ENCODE peak calls at places on chromosomes 1 and 21, in nine cellular contexts. One of them, this sample, is unnamed.

GRCh38 chr1:228664399-228664914 is 70.8 kb upstream of the RHOU start:
- DNase-seq in kidney tubule cell: peak
- DNase-seq in stromal cell of bone marrow: peak
- DNase-seq in fibroblast of pulmonary artery: peak
- DNase-seq in HTR-8/SVneo: peak
- DNase-seq in stimulated activated naive CD4-positive, alpha-beta T cell: peak
- DNase-seq in lung: peak
- DNase-seq in stimulated activated CD4-positive, alpha-beta T cell treated with anti-CD3 and anti-CD28 coated beads, TNF-alpha, amount 100 ng/mL, for 24 hours: peak
- DNase-seq in activated CD4-positive, alpha-beta T cell treated with anti-CD3 and anti-CD28 coated beads, Interleukin-2, amount 50 U/mL, for 24 hours: peak
- DNase-seq in this sample: peak

GRCh38 chr1:228000836-228001563 is 5.8 kb upstream of the WNT3A start:
- DNase-seq in kidney tubule cell: no peak
- DNase-seq in stromal cell of bone marrow: no peak
- DNase-seq in fibroblast of pulmonary artery: no peak
- DNase-seq in HTR-8/SVneo: no peak
- DNase-seq in stimulated activated naive CD4-positive, alpha-beta T cell: no peak
- DNase-seq in lung: no peak
- DNase-seq in stimulated activated CD4-positive, alpha-beta T cell treated with anti-CD3 and anti-CD28 coated beads, TNF-alpha, amount 100 ng/mL, for 24 hours: no peak
- DNase-seq in activated CD4-positive, alpha-beta T cell treated with anti-CD3 and anti-CD28 coated beads, Interleukin-2, amount 50 U/mL, for 24 hours: no peak
- DNase-seq in this sample: no peak

GRCh38 chr1:29309621-29310020 is 73.3 kb downstream of the PTPRU start:
- DNase-seq in kidney tubule cell: no peak
- DNase-seq in stromal cell of bone marrow: no peak
- DNase-seq in fibroblast of pulmonary artery: no peak
- DNase-seq in HTR-8/SVneo: no peak
- DNase-seq in stimulated activated naive CD4-positive, alpha-beta T cell: no peak
- DNase-seq in lung: no peak
- DNase-seq in stimulated activated CD4-positive, alpha-beta T cell treated with anti-CD3 and anti-CD28 coated beads, TNF-alpha, amount 100 ng/mL, for 24 hours: no peak
- DNase-seq in activated CD4-positive, alpha-beta T cell treated with anti-CD3 and anti-CD28 coated beads, Interleukin-2, amount 50 U/mL, for 24 hours: no peak
- DNase-seq in this sample: no peak

GRCh38 chr1:245209658-245210415 is 55.1 kb downstream of the KIF26B start:
- DNase-seq in kidney tubule cell: no peak
- DNase-seq in stromal cell of bone marrow: no peak
- DNase-seq in fibroblast of pulmonary artery: no peak
- DNase-seq in HTR-8/SVneo: no peak
- DNase-seq in stimulated activated naive CD4-positive, alpha-beta T cell: no peak
- DNase-seq in lung: no peak
- DNase-seq in stimulated activated CD4-positive, alpha-beta T cell treated with anti-CD3 and anti-CD28 coated beads, TNF-alpha, amount 100 ng/mL, for 24 hours: no peak
- DNase-seq in activated CD4-positive, alpha-beta T cell treated with anti-CD3 and anti-CD28 coated beads, Interleukin-2, amount 50 U/mL, for 24 hours: no peak
- DNase-seq in this sample: no peak

GRCh38 chr1:2819831-2820730 is 18.6 kb upstream of the TTC34 start:
- DNase-seq in kidney tubule cell: no peak
- DNase-seq in stromal cell of bone marrow: no peak
- DNase-seq in fibroblast of pulmonary artery: no peak
- DNase-seq in HTR-8/SVneo: no peak
- DNase-seq in stimulated activated naive CD4-positive, alpha-beta T cell: no peak
- DNase-seq in lung: no peak
- DNase-seq in stimulated activated CD4-positive, alpha-beta T cell treated with anti-CD3 and anti-CD28 coated beads, TNF-alpha, amount 100 ng/mL, for 24 hours: no peak
- DNase-seq in activated CD4-positive, alpha-beta T cell treated with anti-CD3 and anti-CD28 coated beads, Interleukin-2, amount 50 U/mL, for 24 hours: no peak
- DNase-seq in this sample: no peak

GRCh38 chr1:12677565-12677964 is 33.7 kb downstream of the AADACL4 start:
- DNase-seq in kidney tubule cell: no peak
- DNase-seq in stromal cell of bone marrow: no peak
- DNase-seq in fibroblast of pulmonary artery: no peak
- DNase-seq in HTR-8/SVneo: no peak
- DNase-seq in stimulated activated naive CD4-positive, alpha-beta T cell: no peak
- DNase-seq in lung: no peak
- DNase-seq in stimulated activated CD4-positive, alpha-beta T cell treated with anti-CD3 and anti-CD28 coated beads, TNF-alpha, amount 100 ng/mL, for 24 hours: no peak
- DNase-seq in activated CD4-positive, alpha-beta T cell treated with anti-CD3 and anti-CD28 coated beads, Interleukin-2, amount 50 U/mL, for 24 hours: no peak
- DNase-seq in this sample: no peak

GRCh38 chr1:3019516-3020051 is 1.7 kb upstream of the ACTRT2 start:
- DNase-seq in kidney tubule cell: no peak
- DNase-seq in stromal cell of bone marrow: no peak
- DNase-seq in fibroblast of pulmonary artery: no peak
- DNase-seq in HTR-8/SVneo: no peak
- DNase-seq in stimulated activated naive CD4-positive, alpha-beta T cell: no peak
- DNase-seq in lung: no peak
- DNase-seq in stimulated activated CD4-positive, alpha-beta T cell treated with anti-CD3 and anti-CD28 coated beads, TNF-alpha, amount 100 ng/mL, for 24 hours: no peak
- DNase-seq in activated CD4-positive, alpha-beta T cell treated with anti-CD3 and anti-CD28 coated beads, Interleukin-2, amount 50 U/mL, for 24 hours: no peak
- DNase-seq in this sample: no peak

GRCh38 chr1:15272009-15272781 is 25.2 kb downstream of the FHAD1 start:
- DNase-seq in kidney tubule cell: peak
- DNase-seq in stromal cell of bone marrow: peak
- DNase-seq in fibroblast of pulmonary artery: peak
- DNase-seq in HTR-8/SVneo: peak
- DNase-seq in stimulated activated naive CD4-positive, alpha-beta T cell: no peak
- DNase-seq in lung: peak
- DNase-seq in stimulated activated CD4-positive, alpha-beta T cell treated with anti-CD3 and anti-CD28 coated beads, TNF-alpha, amount 100 ng/mL, for 24 hours: no peak
- DNase-seq in activated CD4-positive, alpha-beta T cell treated with anti-CD3 and anti-CD28 coated beads, Interleukin-2, amount 50 U/mL, for 24 hours: no peak
- DNase-seq in this sample: peak

GRCh38 chr1:222911866-222912265 is 97.0 kb downstream of the DISP1 start:
- DNase-seq in kidney tubule cell: peak
- DNase-seq in stromal cell of bone marrow: no peak
- DNase-seq in fibroblast of pulmonary artery: peak
- DNase-seq in HTR-8/SVneo: no peak
- DNase-seq in stimulated activated naive CD4-positive, alpha-beta T cell: no peak
- DNase-seq in lung: no peak
- DNase-seq in stimulated activated CD4-positive, alpha-beta T cell treated with anti-CD3 and anti-CD28 coated beads, TNF-alpha, amount 100 ng/mL, for 24 hours: no peak
- DNase-seq in activated CD4-positive, alpha-beta T cell treated with anti-CD3 and anti-CD28 coated beads, Interleukin-2, amount 50 U/mL, for 24 hours: no peak
- DNase-seq in this sample: no peak

GRCh38 chr21:25421327-25422028 is 185.8 kb downstream of the MRPL39 start:
- DNase-seq in kidney tubule cell: peak
- DNase-seq in stromal cell of bone marrow: peak
- DNase-seq in fibroblast of pulmonary artery: peak
- DNase-seq in HTR-8/SVneo: peak
- DNase-seq in stimulated activated naive CD4-positive, alpha-beta T cell: peak
- DNase-seq in lung: no peak
- DNase-seq in stimulated activated CD4-positive, alpha-beta T cell treated with anti-CD3 and anti-CD28 coated beads, TNF-alpha, amount 100 ng/mL, for 24 hours: peak
- DNase-seq in activated CD4-positive, alpha-beta T cell treated with anti-CD3 and anti-CD28 coated beads, Interleukin-2, amount 50 U/mL, for 24 hours: peak
- DNase-seq in this sample: peak

GRCh38 chr1:212606734-212607205 is 1.8 kb upstream of the ATF3 start:
- DNase-seq in kidney tubule cell: peak
- DNase-seq in stromal cell of bone marrow: no peak
- DNase-seq in fibroblast of pulmonary artery: no peak
- DNase-seq in HTR-8/SVneo: no peak
- DNase-seq in stimulated activated naive CD4-positive, alpha-beta T cell: peak
- DNase-seq in lung: peak
- DNase-seq in stimulated activated CD4-positive, alpha-beta T cell treated with anti-CD3 and anti-CD28 coated beads, TNF-alpha, amount 100 ng/mL, for 24 hours: no peak
- DNase-seq in activated CD4-positive, alpha-beta T cell treated with anti-CD3 and anti-CD28 coated beads, Interleukin-2, amount 50 U/mL, for 24 hours: no peak
- DNase-seq in this sample: no peak

GRCh38 chr1:234976880-234977680 is 151.6 kb downstream of the TOMM20 start:
- DNase-seq in kidney tubule cell: no peak
- DNase-seq in stromal cell of bone marrow: no peak
- DNase-seq in fibroblast of pulmonary artery: no peak
- DNase-seq in HTR-8/SVneo: no peak
- DNase-seq in stimulated activated naive CD4-positive, alpha-beta T cell: no peak
- DNase-seq in lung: no peak
- DNase-seq in stimulated activated CD4-positive, alpha-beta T cell treated with anti-CD3 and anti-CD28 coated beads, TNF-alpha, amount 100 ng/mL, for 24 hours: no peak
- DNase-seq in activated CD4-positive, alpha-beta T cell treated with anti-CD3 and anti-CD28 coated beads, Interleukin-2, amount 50 U/mL, for 24 hours: no peak
- DNase-seq in this sample: no peak

GRCh38 chr1:112689196-112689841 is 14.9 kb downstream of the MOV10 start:
- DNase-seq in kidney tubule cell: no peak
- DNase-seq in stromal cell of bone marrow: no peak
- DNase-seq in fibroblast of pulmonary artery: no peak
- DNase-seq in HTR-8/SVneo: no peak
- DNase-seq in stimulated activated naive CD4-positive, alpha-beta T cell: no peak
- DNase-seq in lung: no peak
- DNase-seq in stimulated activated CD4-positive, alpha-beta T cell treated with anti-CD3 and anti-CD28 coated beads, TNF-alpha, amount 100 ng/mL, for 24 hours: no peak
- DNase-seq in activated CD4-positive, alpha-beta T cell treated with anti-CD3 and anti-CD28 coated beads, Interleukin-2, amount 50 U/mL, for 24 hours: no peak
- DNase-seq in this sample: no peak

GRCh38 chr1:155086856-155087535 is 8.4 kb downstream of the EFNA3 start:
- DNase-seq in kidney tubule cell: no peak
- DNase-seq in stromal cell of bone marrow: no peak
- DNase-seq in fibroblast of pulmonary artery: no peak
- DNase-seq in HTR-8/SVneo: no peak
- DNase-seq in stimulated activated naive CD4-positive, alpha-beta T cell: no peak
- DNase-seq in lung: no peak
- DNase-seq in stimulated activated CD4-positive, alpha-beta T cell treated with anti-CD3 and anti-CD28 coated beads, TNF-alpha, amount 100 ng/mL, for 24 hours: no peak
- DNase-seq in activated CD4-positive, alpha-beta T cell treated with anti-CD3 and anti-CD28 coated beads, Interleukin-2, amount 50 U/mL, for 24 hours: no peak
- DNase-seq in this sample: peak

GRCh38 chr1:224065455-224065854 is 48.5 kb upstream of the FBXO28 start:
- DNase-seq in kidney tubule cell: peak
- DNase-seq in stromal cell of bone marrow: no peak
- DNase-seq in fibroblast of pulmonary artery: peak
- DNase-seq in HTR-8/SVneo: no peak
- DNase-seq in stimulated activated naive CD4-positive, alpha-beta T cell: no peak
- DNase-seq in lung: no peak
- DNase-seq in stimulated activated CD4-positive, alpha-beta T cell treated with anti-CD3 and anti-CD28 coated beads, TNF-alpha, amount 100 ng/mL, for 24 hours: no peak
- DNase-seq in activated CD4-positive, alpha-beta T cell treated with anti-CD3 and anti-CD28 coated beads, Interleukin-2, amount 50 U/mL, for 24 hours: no peak
- DNase-seq in this sample: no peak

GRCh38 chr1:30371888-30372791 is 351.2 kb downstream of the MATN1 start:
- DNase-seq in kidney tubule cell: no peak
- DNase-seq in stromal cell of bone marrow: no peak
- DNase-seq in fibroblast of pulmonary artery: no peak
- DNase-seq in HTR-8/SVneo: no peak
- DNase-seq in stimulated activated naive CD4-positive, alpha-beta T cell: no peak
- DNase-seq in lung: peak
- DNase-seq in stimulated activated CD4-positive, alpha-beta T cell treated with anti-CD3 and anti-CD28 coated beads, TNF-alpha, amount 100 ng/mL, for 24 hours: no peak
- DNase-seq in activated CD4-positive, alpha-beta T cell treated with anti-CD3 and anti-CD28 coated beads, Interleukin-2, amount 50 U/mL, for 24 hours: no peak
- DNase-seq in this sample: peak

This sample was measured in H1.